ENCODE peak calls at places on chromosomes 2 and 18, in four cellular contexts. T is uterus, W is NT2/D1, B is GM23248. J is an unnamed sample. For H3K36me3, the result is how much of the 10 kb centered on the place peaks cover.

GRCh38 chr2:30078521-30078920 is 68.3 kb upstream of the YPEL5 start:
- DNase-seq in B (peak), T (no peak), W (no peak), J (no peak)

GRCh38 chr2:172098287-172098649 is 4.4 kb downstream of the DLX2 start:
- DNase-seq in B (peak), W (no peak), T (no peak), J (no peak)

GRCh38 chr2:16940214-16940613 is 274.6 kb upstream of the CYRIA start:
- DNase-seq in T (no peak), W (no peak), B (no peak), J (no peak)

GRCh38 chr18:74204543-74205152 is 56.3 kb downstream of the TIMM21 start:
- DNase-seq in W (no peak), T (peak), B (peak), J (no peak)

GRCh38 chr2:189517847-189518535 is 62.6 kb downstream of the SLC40A1 start:
- DNase-seq in W (no peak), T (no peak), B (no peak), J (no peak)

GRCh38 chr2:17538022-17538843 is 2.3 kb upstream of the VSNL1 start:
- DNase-seq in B (peak), T (no peak), W (no peak), J (peak)

GRCh38 chr2:150387586-150388288 is 99.7 kb downstream of the RND3 start:
- DNase-seq in W (no peak), B (peak), T (no peak), J (no peak)

GRCh38 chr2:131682122-131682944 is 154.6 kb downstream of the CCDC74A start:
- DNase-seq in W (peak), B (peak), T (peak), J (peak)

GRCh38 chr2:175742367-175742766 is 259.7 kb downstream of the LNPK start:
- DNase-seq in T (no peak), W (no peak), B (peak), J (no peak)

GRCh38 chr2:113060396-113060795 is 1.4 kb downstream of the IL36RN start:
- DNase-seq in T (no peak), W (no peak), B (peak), J (no peak)

GRCh38 chr18:2302628-2303516 is 268.4 kb downstream of the METTL4 start:
- DNase-seq in W (no peak), B (peak), T (no peak), J (no peak)

GRCh38 chr2:54673501-54673998 is 49.9 kb upstream of the EML6 start:
- DNase-seq in T (peak), W (no peak), B (peak), J (peak)

GRCh38 chr18:23151414-23152099 is 16.3 kb downstream of the CABLES1 start:
- DNase-seq in B (no peak), T (no peak), W (no peak), J (no peak)

GRCh38 chr2:29528891-29529520 is 392.4 kb downstream of the ALK start:
- DNase-seq in W (no peak), T (no peak), B (peak), J (peak)

GRCh38 chr2:196983934-196984333 is 57.4 kb upstream of the PGAP1 start:
- DNase-seq in B (peak), W (no peak), T (no peak), J (no peak)

GRCh38 chr2:105595536-105595935 is 149.2 kb upstream of the NCK2 start:
- DNase-seq in T (no peak), W (no peak), B (peak), J (no peak)

DNA sequence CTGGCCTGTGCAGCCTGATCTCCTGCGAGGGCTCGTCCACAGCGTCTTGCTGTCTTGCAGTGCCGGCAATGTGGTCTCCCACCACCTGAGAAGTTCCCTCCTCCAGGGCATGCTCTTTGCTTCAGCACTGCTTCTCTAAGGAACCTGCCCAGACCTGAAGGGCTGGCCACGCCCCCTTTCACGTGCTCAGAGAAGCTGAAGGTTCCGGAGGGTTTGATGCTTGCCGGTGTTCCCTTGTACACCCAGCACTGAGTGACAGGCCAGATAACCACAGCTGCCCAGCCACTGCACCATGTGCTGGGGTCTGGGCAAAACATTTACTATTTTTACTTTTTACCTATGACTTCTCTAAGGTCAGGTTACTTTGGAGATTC is 1.7 kb upstream of the POLR2D start:
- DNase-seq in T (no peak), W (peak), B (no peak), J (peak)
- H3K4me3 ChIP-seq in T (no peak), W (no peak), B (no peak), J (no peak)

GRCh38 chr2:211737282-211737681 is 801.3 kb downstream of the ERBB4 start:
- DNase-seq in W (no peak), B (peak), T (no peak), J (no peak)
- H3K36me3 ChIP-seq in W (under half), B (under half), T (under half), J (under half)

GRCh38 chr18:77250926-77251729 is 1.5 kb downstream of the GALR1 start:
- DNase-seq in B (peak), W (no peak), T (no peak), J (no peak)
- H3K4me3 ChIP-seq in B (no peak), W (peak), T (no peak), J (no peak)

GRCh38 chr2:227335713-227336112 is 10.7 kb downstream of the MFF start:
- DNase-seq in T (no peak), B (no peak), W (no peak), J (no peak)
- H3K36me3 ChIP-seq in T (under half), B (half or more), W (half or more), J (under half)

GRCh38 chr18:76414936-76415621 is 80.0 kb downstream of the ZNF516 start:
- DNase-seq in T (no peak), W (no peak), B (no peak), J (no peak)

GRCh38 chr18:76420888-76421287 is 74.2 kb downstream of the ZNF516 start:
- DNase-seq in T (no peak), B (no peak), W (no peak), J (no peak)

GRCh38 chr18:76412818-76413565 is 82.0 kb downstream of the ZNF516 start:
- DNase-seq in T (no peak), W (no peak), B (peak), J (peak)

GRCh38 chr18:76419811-76420210 is 75.2 kb downstream of the ZNF516 start:
- DNase-seq in T (no peak), W (no peak), B (no peak), J (no peak)

DNA sequence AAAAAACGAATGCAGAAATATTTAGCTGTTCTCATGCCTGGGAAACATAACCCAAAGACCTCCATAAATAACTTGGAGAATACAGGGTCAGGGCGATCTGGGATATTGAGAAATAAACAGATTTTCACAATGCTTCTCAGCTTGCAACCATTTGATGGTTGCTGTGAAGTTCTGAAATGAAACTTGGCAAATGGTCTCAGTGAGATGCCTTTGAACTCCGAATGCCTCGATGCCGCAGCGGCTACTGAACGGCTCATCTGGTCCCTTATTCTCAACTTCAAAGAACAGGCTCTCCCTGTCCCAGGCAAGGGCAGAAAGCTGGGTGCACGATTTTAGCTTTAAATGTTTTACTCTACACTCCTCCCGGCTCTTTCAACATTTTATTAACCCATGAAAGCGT is 78.1 kb downstream of the ZNF516 start:
- DNase-seq in T (peak), W (no peak), B (peak), J (peak)
- H3K4me3 ChIP-seq in T (peak), W (no peak), B (peak), J (no peak)

DNA sequence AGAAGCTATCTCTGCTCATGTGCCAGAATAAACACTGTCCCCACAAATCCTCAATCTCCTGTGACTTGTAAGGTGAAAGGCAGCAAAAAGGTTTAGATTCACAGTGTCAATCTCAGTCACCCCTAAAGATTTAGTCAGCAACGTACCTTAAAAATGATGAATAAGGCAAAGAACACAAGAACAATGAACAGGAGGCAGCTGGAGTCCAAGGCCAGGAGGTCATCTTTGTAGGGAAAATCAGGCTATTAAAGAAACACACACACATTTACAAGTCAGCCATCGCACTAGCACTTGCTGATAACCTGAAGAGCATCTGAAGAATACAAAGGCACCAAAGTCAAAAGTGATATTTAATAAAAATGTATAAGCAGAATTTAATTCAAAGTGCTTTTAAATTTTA is 16.6 kb downstream of the LAPTM4A start:
- DNase-seq in T (no peak), W (no peak), B (no peak), J (no peak)
- H3K36me3 ChIP-seq in T (under half), W (half or more), B (half or more), J (under half)

DNA sequence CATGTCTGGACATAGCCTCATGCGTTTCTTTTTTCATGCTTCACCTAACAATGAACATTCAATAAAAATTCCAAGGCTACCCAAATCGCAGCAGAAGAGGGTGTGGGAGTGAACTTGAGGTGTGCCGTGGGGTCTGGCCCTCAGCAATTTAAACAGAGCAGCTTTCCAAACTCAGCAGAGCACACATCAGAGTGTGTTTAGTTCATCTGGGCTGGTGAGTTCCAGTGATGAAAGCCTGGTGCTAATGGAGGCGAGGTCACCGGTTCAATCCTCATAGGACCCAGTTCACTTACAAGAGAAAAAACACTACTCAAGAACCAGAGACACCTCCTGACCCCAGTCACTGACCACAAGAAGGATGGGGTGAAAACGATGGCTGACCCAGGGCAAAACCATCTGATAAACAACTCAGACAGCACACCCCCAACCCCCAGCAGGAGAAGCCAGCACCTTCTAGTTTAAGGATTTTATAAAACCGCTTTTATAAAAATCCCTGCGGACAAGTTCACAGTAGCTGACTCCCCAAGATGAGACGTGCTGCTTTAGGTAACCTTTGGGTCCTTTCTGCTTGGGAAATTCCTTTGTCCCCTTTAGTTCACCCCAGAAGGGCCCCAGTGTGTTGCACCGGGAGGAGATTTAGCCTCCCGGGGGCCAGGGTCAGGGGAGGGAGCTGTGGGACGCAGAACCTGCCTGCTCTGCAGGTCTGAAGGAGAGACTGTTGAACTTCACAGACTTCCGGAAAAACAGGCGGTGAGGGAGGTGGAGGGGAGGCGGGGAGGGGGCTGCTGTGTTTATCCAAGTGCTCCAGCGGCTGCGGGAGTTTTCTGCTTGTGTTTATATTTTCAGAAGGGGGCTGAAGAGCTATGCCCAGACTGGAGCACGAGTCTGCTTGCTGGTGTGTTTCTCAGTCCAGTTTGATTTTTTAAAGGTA is 152.6 kb upstream of the SOX11 start:
- DNase-seq in W (no peak), T (no peak), B (no peak), J (no peak)
- H3K4me3 ChIP-seq in W (no peak), T (no peak), B (no peak), J (no peak)

GRCh38 chr2:155905640-155906039 is 426.9 kb downstream of the NR4A2 start:
- DNase-seq in W (no peak), B (no peak), T (no peak), J (no peak)
- H3K36me3 ChIP-seq in W (under half), B (under half), T (under half), J (under half)

GRCh38 chr18:54692463-54692862 is 101.4 kb downstream of the DYNAP start:
- DNase-seq in B (no peak), T (no peak), W (no peak), J (no peak)
- H3K4me3 ChIP-seq in B (no peak), T (no peak), W (no peak), J (no peak)

GRCh38 chr2:202881570-202881969 is 10.0 kb upstream of the ICA1L start:
- DNase-seq in W (no peak), T (no peak), B (no peak), J (no peak)

GRCh38 chr2:202883987-202884675 is 12.6 kb upstream of the ICA1L start:
- DNase-seq in T (no peak), W (no peak), B (peak), J (no peak)

DNA sequence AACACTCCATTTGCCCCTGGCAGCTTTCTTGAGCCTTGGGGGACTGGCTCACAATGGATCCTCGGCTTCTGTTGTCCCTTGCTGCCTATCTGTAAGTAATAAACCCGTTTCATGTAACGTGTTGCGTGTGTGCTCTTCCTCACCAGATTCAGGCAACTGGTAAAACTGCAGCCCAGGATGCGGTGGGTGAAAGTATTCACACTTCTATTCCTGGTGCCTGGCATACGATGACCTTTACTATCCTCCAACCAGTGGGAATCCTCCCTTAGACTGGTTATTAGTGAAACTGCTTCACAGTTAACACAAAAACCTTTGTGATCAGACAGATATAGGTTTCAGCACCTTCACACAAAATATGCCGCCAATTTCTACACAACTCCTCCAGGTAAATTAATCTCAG is 13.6 kb upstream of the ICA1L start:
- DNase-seq in T (no peak), W (no peak), B (no peak), J (no peak)
- H3K36me3 ChIP-seq in T (under half), W (half or more), B (under half), J (under half)

J was measured in transverse colon.